ENCODE peak calls at places on chromosomes 12 and 14, in seven cellular contexts. B, P, X, L, H, T and S are unnamed samples.

GRCh38 chr14:46820291-46820690 is 168.7 kb upstream of the RPL10L start:
- DNase-seq in B (no peak), P (peak), X (no peak), L (no peak), H (no peak), T (no peak), S (peak)

GRCh38 chr14:19754172-19754571 is 10.8 kb downstream of the OR4Q3 start:
- DNase-seq in B (no peak), P (no peak), X (no peak), L (no peak), H (no peak), T (no peak), S (peak)

GRCh38 chr14:65958664-65959562 is 527.3 kb upstream of the CCDC196 start:
- DNase-seq in B (peak), P (no peak), X (peak), L (peak), H (peak), T (peak), S (no peak)

GRCh38 chr12:43291516-43291915 is 260.5 kb downstream of the ADAMTS20 start:
- DNase-seq in B (no peak), P (no peak), X (peak), L (no peak), H (no peak), T (no peak), S (peak)

GRCh38 chr14:34336501-34336900 is 125.5 kb downstream of the SPTSSA start:
- DNase-seq in B (no peak), P (no peak), X (no peak), L (no peak), H (no peak), T (no peak), S (no peak)

GRCh38 chr12:69502342-69503081 is 32.3 kb downstream of the FRS2 start:
- DNase-seq in B (no peak), P (no peak), X (no peak), L (no peak), H (no peak), T (no peak), S (peak)

GRCh38 chr12:12185424-12185823 is 81.4 kb downstream of the LRP6 start:
- DNase-seq in B (no peak), P (no peak), X (peak), L (no peak), H (no peak), T (no peak), S (no peak)

GRCh38 chr12:1644523-1645438 is 15.8 kb downstream of the WNT5B start:
- DNase-seq in B (no peak), P (no peak), X (peak), L (no peak), H (no peak), T (no peak), S (no peak)

GRCh38 chr14:105141026-105141425 is 27.6 kb downstream of the JAG2 start:
- DNase-seq in B (no peak), P (peak), X (no peak), L (no peak), H (no peak), T (no peak), S (no peak)

GRCh38 chr14:61342486-61342885 is 21.1 kb downstream of the PRKCH start:
- DNase-seq in B (no peak), P (no peak), X (no peak), L (no peak), H (no peak), T (no peak), S (no peak)

GRCh38 chr14:92122351-92122677 is 545 bp downstream of the CPSF2 start:
- DNase-seq in B (peak), P (no peak), X (peak), L (peak), H (peak), T (no peak), S (peak)

GRCh38 chr12:113207621-113208040 is 13.6 kb upstream of the TPCN1 start:
- DNase-seq in B (no peak), P (no peak), X (no peak), L (no peak), H (peak), T (no peak), S (no peak)

GRCh38 chr12:13250416-13250815 is 53.9 kb downstream of the EMP1 start:
- DNase-seq in B (no peak), P (no peak), X (peak), L (no peak), H (no peak), T (no peak), S (peak)

GRCh38 chr12:62847709-62848108 is 87.2 kb downstream of the PPM1H start:
- DNase-seq in B (no peak), P (no peak), X (no peak), L (no peak), H (no peak), T (no peak), S (no peak)

GRCh38 chr12:52230364-52231281 is 2.4 kb upstream of the KRT7 start:
- DNase-seq in B (no peak), P (no peak), X (peak), L (peak), H (peak), T (no peak), S (peak)

GRCh38 chr14:51855234-51855633 is 5.2 kb upstream of the GNG2 start:
- DNase-seq in B (no peak), P (no peak), X (peak), L (no peak), H (no peak), T (no peak), S (no peak)

GRCh38 chr14:50230601-50231474 is 540 bp downstream of the SOS2 start:
- DNase-seq in B (no peak), P (peak), X (peak), L (peak), H (peak), T (no peak), S (peak)

GRCh38 chr14:64536488-64537245 is 3.9 kb upstream of the HSPA2 start:
- DNase-seq in B (no peak), P (no peak), X (peak), L (peak), H (peak), T (no peak), S (peak)

GRCh38 chr12:19035552-19035951 is 94.0 kb upstream of the PLEKHA5 start:
- DNase-seq in B (no peak), P (no peak), X (peak), L (no peak), H (no peak), T (no peak), S (no peak)

GRCh38 chr12:4251967-4252366 is 21.6 kb upstream of the CCND2 start:
- DNase-seq in B (no peak), P (no peak), X (no peak), L (no peak), H (no peak), T (no peak), S (no peak)

GRCh38 chr12:116303929-116304328 is 26.4 kb upstream of the MED13L start:
- DNase-seq in B (no peak), P (no peak), X (peak), L (no peak), H (no peak), T (no peak), S (peak)

GRCh38 chr14:34711169-34711568 is 3.2 kb downstream of the CFL2 start:
- DNase-seq in B (no peak), P (no peak), X (peak), L (no peak), H (peak), T (no peak), S (peak)

GRCh38 chr14:86787782-86788181 is 1205.2 kb downstream of the GALC start:
- DNase-seq in B (no peak), P (no peak), X (peak), L (peak), H (peak), T (no peak), S (no peak)

GRCh38 chr14:106625181-106625580 is 1098.8 kb downstream of the TMEM121 start:
- DNase-seq in B (no peak), P (no peak), X (no peak), L (no peak), H (no peak), T (no peak), S (no peak)

GRCh38 chr12:3022411-3022810 is 54.8 kb upstream of the TSPAN9 start:
- DNase-seq in B (no peak), P (no peak), X (no peak), L (no peak), H (no peak), T (no peak), S (no peak)

GRCh38 chr12:27434673-27435565 is 11.6 kb upstream of the SMCO2 start:
- DNase-seq in B (no peak), P (no peak), X (no peak), L (no peak), H (no peak), T (no peak), S (peak)

GRCh38 chr14:65258391-65258790 is 154.1 kb upstream of the FUT8 start:
- DNase-seq in B (no peak), P (no peak), X (peak), L (peak), H (peak), T (no peak), S (peak)

GRCh38 chr14:80358112-80358511 is 146.8 kb upstream of the DIO2 start:
- DNase-seq in B (no peak), P (no peak), X (no peak), L (no peak), H (no peak), T (no peak), S (no peak)

GRCh38 chr12:75766263-75767160 is 255.1 kb upstream of the KRR1 start:
- DNase-seq in B (no peak), P (no peak), X (peak), L (peak), H (peak), T (no peak), S (no peak)

GRCh38 chr14:90692061-90692460 is 124.2 kb downstream of the TTC7B start:
- DNase-seq in B (no peak), P (no peak), X (peak), L (no peak), H (no peak), T (no peak), S (no peak)

GRCh38 chr12:79524507-79525148 is 166.1 kb downstream of the PAWR start:
- DNase-seq in B (no peak), P (no peak), X (no peak), L (peak), H (no peak), T (no peak), S (no peak)

GRCh38 chr12:111367661-111368221 is 1.2 kb downstream of the PHETA1 start:
- DNase-seq in B (no peak), P (no peak), X (peak), L (peak), H (peak), T (no peak), S (no peak)

GRCh38 chr12:10557329-10557728 is 51.6 kb downstream of the EIF2S3B start:
- DNase-seq in B (no peak), P (no peak), X (no peak), L (peak), H (no peak), T (no peak), S (no peak)
- H3K18ac ChIP-seq in B (no peak), P (no peak), X (no peak), L (peak), H (no peak), T (no peak), S (no peak)

GRCh38 chr12:100251917-100252316 is 15.0 kb downstream of the DEPDC4 start:
- DNase-seq in B (no peak), P (no peak), X (no peak), L (no peak), H (no peak), T (no peak), S (no peak)

GRCh38 chr12:100249936-100250335 is 16.9 kb downstream of the DEPDC4 start:
- DNase-seq in B (no peak), P (no peak), X (no peak), L (no peak), H (no peak), T (no peak), S (no peak)

GRCh38 chr12:100253437-100253836 is 13.4 kb downstream of the DEPDC4 start:
- DNase-seq in B (no peak), P (no peak), X (no peak), L (no peak), H (no peak), T (no peak), S (no peak)

GRCh38 chr12:100258127-100258526 is 8.8 kb downstream of the DEPDC4 start:
- DNase-seq in B (no peak), P (no peak), X (no peak), L (no peak), H (no peak), T (no peak), S (no peak)

GRCh38 chr12:100254876-100255275 is 12.0 kb downstream of the DEPDC4 start:
- DNase-seq in B (no peak), P (no peak), X (no peak), L (no peak), H (peak), T (no peak), S (no peak)
- H3K23ac ChIP-seq in B (no peak), P (no peak), X (no peak), L (no peak), H (no peak), T (no peak), S (no peak)

GRCh38 chr14:40485688-40486087 is 1053.5 kb upstream of the FBXO33 start:
- DNase-seq in B (no peak), P (no peak), X (no peak), L (no peak), H (no peak), T (no peak), S (no peak)
- H3K18ac ChIP-seq in B (no peak), P (no peak), X (no peak), L (no peak), H (no peak), T (no peak), S (no peak)

GRCh38 chr12:67099858-67100257 is 169.3 kb upstream of the CAND1 start:
- DNase-seq in B (no peak), P (no peak), X (no peak), L (peak), H (no peak), T (no peak), S (no peak)

GRCh38 chr12:67091204-67091603 is 178.0 kb upstream of the CAND1 start:
- DNase-seq in B (no peak), P (no peak), X (no peak), L (no peak), H (no peak), T (no peak), S (no peak)

GRCh38 chr12:67091678-67092077 is 177.5 kb upstream of the CAND1 start:
- DNase-seq in B (no peak), P (no peak), X (no peak), L (no peak), H (no peak), T (no peak), S (no peak)

GRCh38 chr12:67096533-67097318 is 172.4 kb upstream of the CAND1 start:
- DNase-seq in B (no peak), P (no peak), X (no peak), L (peak), H (peak), T (no peak), S (peak)
- H3K23ac ChIP-seq in B (no peak), P (no peak), X (no peak), L (no peak), H (no peak), T (no peak), S (no peak)

GRCh38 chr12:22060261-22060660 is 14.2 kb downstream of the CMAS start:
- DNase-seq in B (no peak), P (no peak), X (no peak), L (no peak), H (no peak), T (no peak), S (peak)
- H3K18ac ChIP-seq in B (no peak), P (no peak), X (no peak), L (no peak), H (no peak), T (no peak), S (no peak)

GRCh38 chr12:107912421-107913004 is 138.0 kb downstream of the ASCL4 start:
- DNase-seq in B (peak), P (peak), X (no peak), L (peak), H (no peak), T (peak), S (peak)

GRCh38 chr12:107903377-107904061 is 129.0 kb downstream of the ASCL4 start:
- DNase-seq in B (peak), P (peak), X (no peak), L (peak), H (no peak), T (peak), S (peak)

DNA sequence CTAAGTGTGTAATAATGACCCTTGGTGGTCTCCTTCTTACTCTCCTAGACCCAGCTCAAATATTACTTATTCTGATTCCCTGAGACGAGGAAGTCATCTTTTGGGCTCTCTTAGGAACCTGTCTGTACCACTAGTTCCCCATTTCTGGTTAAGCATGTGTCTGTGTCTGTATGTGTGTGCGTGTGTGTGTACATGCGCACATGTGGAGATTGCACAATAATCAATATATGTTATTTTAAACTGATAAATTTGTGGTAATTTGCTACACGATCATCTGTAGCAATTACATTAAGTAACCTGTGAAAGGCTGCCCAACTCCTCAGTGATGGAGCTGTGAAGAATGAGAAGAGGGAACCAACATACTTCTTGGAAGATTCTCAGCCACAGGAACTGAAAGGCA is 132.2 kb downstream of the ASCL4 start:
- DNase-seq in B (no peak), P (no peak), X (no peak), L (no peak), H (no peak), T (no peak), S (no peak)
- H3K23ac ChIP-seq in B (no peak), P (no peak), X (no peak), L (no peak), H (no peak), T (no peak), S (no peak)

DNA sequence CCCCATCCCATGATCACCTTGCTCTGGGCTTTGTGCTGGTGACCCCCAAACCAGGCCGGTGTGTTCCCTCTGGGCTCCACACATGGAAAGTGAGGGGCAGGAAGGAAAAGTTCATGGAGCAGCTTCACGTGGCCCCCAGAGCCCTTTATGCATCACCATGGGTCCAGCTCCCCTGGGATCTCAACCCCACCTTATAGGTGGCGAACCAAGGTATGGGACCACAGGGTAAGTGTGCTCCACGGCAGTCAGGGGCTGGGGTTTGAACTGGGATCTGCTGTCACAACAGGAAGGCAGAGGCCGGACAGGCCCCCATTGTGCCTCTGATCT is 7.4 kb upstream of the BEGAIN start:
- DNase-seq in B (no peak), P (no peak), X (no peak), L (no peak), H (no peak), T (no peak), S (no peak)
- H3K18ac ChIP-seq in B (peak), P (no peak), X (no peak), L (no peak), H (no peak), T (no peak), S (no peak)

DNA sequence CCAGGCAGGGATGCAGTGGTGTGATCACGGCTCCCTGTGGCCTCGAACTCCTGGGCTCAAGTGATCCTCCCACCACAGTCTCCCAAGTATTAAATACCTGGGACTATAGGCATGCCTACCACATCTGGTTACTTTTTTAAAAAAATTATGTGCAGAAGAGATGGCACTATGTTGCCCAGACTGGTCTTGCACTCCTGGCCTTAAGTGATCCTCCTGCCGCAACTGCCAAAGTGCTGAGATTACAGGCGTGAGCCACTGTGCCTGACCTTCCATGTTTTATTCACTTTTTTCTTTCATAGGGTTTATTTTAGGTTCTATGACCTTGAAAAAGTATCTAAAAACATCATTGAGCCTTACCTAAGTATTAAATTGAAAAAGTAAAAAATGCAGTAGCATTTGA is 16.4 kb downstream of the MSRB3 start:
- DNase-seq in B (no peak), P (no peak), X (no peak), L (no peak), H (no peak), T (no peak), S (no peak)
- H3K23ac ChIP-seq in B (no peak), P (no peak), X (no peak), L (no peak), H (no peak), T (no peak), S (no peak)